ENCODE peak calls at places on chromosomes 6 and 20, in eight cellular contexts. One of them, this sample, is unnamed.

GRCh38 chr20:60800185-60800584 is 451.9 kb upstream of the CDH4 start:
- DNase-seq in astrocyte of the cerebellum: no peak
- DNase-seq in cardiac fibroblast: no peak
- DNase-seq in mammary epithelial cell: no peak
- DNase-seq in tibial artery: no peak
- DNase-seq in A673: no peak
- DNase-seq in MCF 10A: no peak
- DNase-seq in lung: no peak
- DNase-seq in this sample: no peak

GRCh38 chr6:11700118-11700718 is 78.4 kb downstream of the ADTRP start:
- DNase-seq in astrocyte of the cerebellum: peak
- DNase-seq in cardiac fibroblast: peak
- DNase-seq in mammary epithelial cell: peak
- DNase-seq in tibial artery: no peak
- DNase-seq in A673: peak
- DNase-seq in MCF 10A: peak
- DNase-seq in lung: no peak
- DNase-seq in this sample: no peak

GRCh38 chr6:30507849-30508843 is 18.8 kb downstream of the HLA-E start:
- DNase-seq in astrocyte of the cerebellum: no peak
- DNase-seq in cardiac fibroblast: no peak
- DNase-seq in mammary epithelial cell: no peak
- DNase-seq in tibial artery: no peak
- DNase-seq in A673: no peak
- DNase-seq in MCF 10A: no peak
- DNase-seq in lung: no peak
- DNase-seq in this sample: no peak

GRCh38 chr6:1424306-1424927 is 35.0 kb downstream of the FOXF2 start:
- DNase-seq in astrocyte of the cerebellum: peak
- DNase-seq in cardiac fibroblast: peak
- DNase-seq in mammary epithelial cell: peak
- DNase-seq in tibial artery: no peak
- DNase-seq in A673: peak
- DNase-seq in MCF 10A: peak
- DNase-seq in lung: peak
- DNase-seq in this sample: peak

GRCh38 chr6:43506171-43506570 is 4.0 kb downstream of the LRRC73 start:
- DNase-seq in astrocyte of the cerebellum: no peak
- DNase-seq in cardiac fibroblast: no peak
- DNase-seq in mammary epithelial cell: no peak
- DNase-seq in tibial artery: no peak
- DNase-seq in A673: no peak
- DNase-seq in MCF 10A: no peak
- DNase-seq in lung: no peak
- DNase-seq in this sample: no peak

GRCh38 chr6:133099573-133099972 is 141.6 kb upstream of the EYA4 start:
- DNase-seq in astrocyte of the cerebellum: peak
- DNase-seq in cardiac fibroblast: peak
- DNase-seq in mammary epithelial cell: peak
- DNase-seq in tibial artery: no peak
- DNase-seq in A673: peak
- DNase-seq in MCF 10A: peak
- DNase-seq in lung: no peak
- DNase-seq in this sample: no peak

GRCh38 chr20:33600414-33600813 is 61.7 kb upstream of the C20orf144 start:
- DNase-seq in astrocyte of the cerebellum: no peak
- DNase-seq in cardiac fibroblast: no peak
- DNase-seq in mammary epithelial cell: no peak
- DNase-seq in tibial artery: no peak
- DNase-seq in A673: no peak
- DNase-seq in MCF 10A: no peak
- DNase-seq in lung: no peak
- DNase-seq in this sample: no peak

GRCh38 chr6:29953706-29954105 is 11.4 kb downstream of the HLA-A start:
- DNase-seq in astrocyte of the cerebellum: no peak
- DNase-seq in cardiac fibroblast: no peak
- DNase-seq in mammary epithelial cell: no peak
- DNase-seq in tibial artery: no peak
- DNase-seq in A673: no peak
- DNase-seq in MCF 10A: no peak
- DNase-seq in lung: no peak
- DNase-seq in this sample: no peak

GRCh38 chr6:52375780-52376556 is 14.0 kb downstream of the PAQR8 start:
- DNase-seq in astrocyte of the cerebellum: no peak
- DNase-seq in cardiac fibroblast: no peak
- DNase-seq in mammary epithelial cell: no peak
- DNase-seq in tibial artery: no peak
- DNase-seq in A673: no peak
- DNase-seq in MCF 10A: no peak
- DNase-seq in lung: no peak
- DNase-seq in this sample: no peak

GRCh38 chr6:75077694-75078093 is 128.2 kb downstream of the COL12A1 start:
- DNase-seq in astrocyte of the cerebellum: no peak
- DNase-seq in cardiac fibroblast: no peak
- DNase-seq in mammary epithelial cell: no peak
- DNase-seq in tibial artery: no peak
- DNase-seq in A673: no peak
- DNase-seq in MCF 10A: no peak
- DNase-seq in lung: no peak
- DNase-seq in this sample: no peak

GRCh38 chr6:34242252-34243130 is 5.8 kb downstream of the HMGA1 start:
- DNase-seq in astrocyte of the cerebellum: no peak
- DNase-seq in cardiac fibroblast: peak
- DNase-seq in mammary epithelial cell: no peak
- DNase-seq in tibial artery: no peak
- DNase-seq in A673: no peak
- DNase-seq in MCF 10A: no peak
- DNase-seq in lung: no peak
- DNase-seq in this sample: no peak

GRCh38 chr6:169887529-169888140 is 136.2 kb downstream of the ERMARD start:
- DNase-seq in astrocyte of the cerebellum: no peak
- DNase-seq in cardiac fibroblast: no peak
- DNase-seq in mammary epithelial cell: peak
- DNase-seq in tibial artery: no peak
- DNase-seq in A673: no peak
- DNase-seq in MCF 10A: peak
- DNase-seq in lung: no peak
- DNase-seq in this sample: no peak

GRCh38 chr20:2252419-2253060 is 43.3 kb upstream of the TGM3 start:
- DNase-seq in astrocyte of the cerebellum: no peak
- DNase-seq in cardiac fibroblast: no peak
- DNase-seq in mammary epithelial cell: no peak
- DNase-seq in tibial artery: no peak
- DNase-seq in A673: no peak
- DNase-seq in MCF 10A: no peak
- DNase-seq in lung: no peak
- DNase-seq in this sample: no peak

GRCh38 chr6:133079901-133080300 is 161.3 kb upstream of the EYA4 start:
- DNase-seq in astrocyte of the cerebellum: no peak
- DNase-seq in cardiac fibroblast: no peak
- DNase-seq in mammary epithelial cell: no peak
- DNase-seq in tibial artery: no peak
- DNase-seq in A673: peak
- DNase-seq in MCF 10A: no peak
- DNase-seq in lung: no peak
- DNase-seq in this sample: no peak

GRCh38 chr6:3068329-3069223 is at the start of gene RIPK1:
- DNase-seq in astrocyte of the cerebellum: peak
- DNase-seq in cardiac fibroblast: peak
- DNase-seq in mammary epithelial cell: peak
- DNase-seq in tibial artery: peak
- DNase-seq in A673: peak
- DNase-seq in MCF 10A: peak
- DNase-seq in lung: peak
- DNase-seq in this sample: peak

GRCh38 chr6:139549561-139550070 is 175.2 kb upstream of the CITED2 start:
- DNase-seq in astrocyte of the cerebellum: no peak
- DNase-seq in cardiac fibroblast: no peak
- DNase-seq in mammary epithelial cell: peak
- DNase-seq in tibial artery: no peak
- DNase-seq in A673: no peak
- DNase-seq in MCF 10A: no peak
- DNase-seq in lung: no peak
- DNase-seq in this sample: no peak

GRCh38 chr20:4051413-4052138 is 36.2 kb upstream of the RNF24 start:
- DNase-seq in astrocyte of the cerebellum: no peak
- DNase-seq in cardiac fibroblast: peak
- DNase-seq in mammary epithelial cell: no peak
- DNase-seq in tibial artery: no peak
- DNase-seq in A673: peak
- DNase-seq in MCF 10A: no peak
- DNase-seq in lung: no peak
- DNase-seq in this sample: no peak

GRCh38 chr6:72950114-72950860 is 275.0 kb downstream of the KHDC1L start:
- DNase-seq in astrocyte of the cerebellum: no peak
- DNase-seq in cardiac fibroblast: peak
- DNase-seq in mammary epithelial cell: peak
- DNase-seq in tibial artery: no peak
- DNase-seq in A673: peak
- DNase-seq in MCF 10A: peak
- DNase-seq in lung: no peak
- DNase-seq in this sample: no peak

GRCh38 chr6:45690846-45691245 is 313.1 kb upstream of the SUPT3H start:
- DNase-seq in astrocyte of the cerebellum: no peak
- DNase-seq in cardiac fibroblast: no peak
- DNase-seq in mammary epithelial cell: peak
- DNase-seq in tibial artery: no peak
- DNase-seq in A673: no peak
- DNase-seq in MCF 10A: peak
- DNase-seq in lung: no peak
- DNase-seq in this sample: no peak

GRCh38 chr6:45691426-45691825 is 313.7 kb upstream of the SUPT3H start:
- DNase-seq in astrocyte of the cerebellum: no peak
- DNase-seq in cardiac fibroblast: no peak
- DNase-seq in mammary epithelial cell: no peak
- DNase-seq in tibial artery: no peak
- DNase-seq in A673: no peak
- DNase-seq in MCF 10A: no peak
- DNase-seq in lung: no peak
- DNase-seq in this sample: no peak

GRCh38 chr6:45688180-45688579 is 310.4 kb upstream of the SUPT3H start:
- DNase-seq in astrocyte of the cerebellum: no peak
- DNase-seq in cardiac fibroblast: no peak
- DNase-seq in mammary epithelial cell: no peak
- DNase-seq in tibial artery: no peak
- DNase-seq in A673: no peak
- DNase-seq in MCF 10A: no peak
- DNase-seq in lung: no peak
- DNase-seq in this sample: no peak

GRCh38 chr6:45689926-45690615 is 312.3 kb upstream of the SUPT3H start:
- DNase-seq in astrocyte of the cerebellum: no peak
- DNase-seq in cardiac fibroblast: no peak
- DNase-seq in mammary epithelial cell: no peak
- DNase-seq in tibial artery: no peak
- DNase-seq in A673: no peak
- DNase-seq in MCF 10A: no peak
- DNase-seq in lung: no peak
- DNase-seq in this sample: no peak

DNA sequence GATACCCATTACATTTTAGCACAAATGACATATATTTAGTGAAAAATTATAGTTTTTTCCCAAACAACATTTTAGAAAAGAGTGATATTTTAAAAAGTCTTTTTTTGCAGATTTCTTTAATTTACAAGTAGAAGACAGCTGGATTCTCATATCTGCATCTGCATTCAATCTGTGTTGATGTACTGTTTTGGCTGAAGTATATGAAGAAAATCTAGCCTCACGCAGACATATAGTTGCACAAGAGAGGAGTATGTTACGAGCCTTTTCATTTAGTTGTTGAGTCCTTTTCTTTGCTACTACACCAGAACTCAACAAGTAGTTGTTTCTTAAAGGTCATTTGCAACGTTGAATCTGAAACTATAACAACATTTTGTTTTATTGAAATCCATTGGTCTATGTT is 314.3 kb upstream of the SUPT3H start:
- DNase-seq in astrocyte of the cerebellum: no peak
- DNase-seq in cardiac fibroblast: no peak
- DNase-seq in mammary epithelial cell: no peak
- DNase-seq in tibial artery: no peak
- DNase-seq in A673: no peak
- DNase-seq in MCF 10A: no peak
- DNase-seq in lung: no peak
- DNase-seq in this sample: no peak
- TF ChIP-seq CTCF in astrocyte of the cerebellum: no peak
- TF ChIP-seq CTCF in cardiac fibroblast: no peak
- TF ChIP-seq CTCF in mammary epithelial cell: no peak
- TF ChIP-seq CTCF in tibial artery: no peak
- TF ChIP-seq CTCF in A673: no peak
- TF ChIP-seq CTCF in MCF 10A: no peak
- TF ChIP-seq CTCF in lung: no peak
- TF ChIP-seq CTCF in this sample: no peak

GRCh38 chr20:9615766-9616454 is 101.5 kb downstream of the LAMP5 start:
- DNase-seq in astrocyte of the cerebellum: no peak
- DNase-seq in cardiac fibroblast: no peak
- DNase-seq in mammary epithelial cell: no peak
- DNase-seq in tibial artery: no peak
- DNase-seq in A673: no peak
- DNase-seq in MCF 10A: no peak
- DNase-seq in lung: no peak
- DNase-seq in this sample: no peak
- TF ChIP-seq CTCF in astrocyte of the cerebellum: no peak
- TF ChIP-seq CTCF in cardiac fibroblast: no peak
- TF ChIP-seq CTCF in mammary epithelial cell: no peak
- TF ChIP-seq CTCF in tibial artery: no peak
- TF ChIP-seq CTCF in A673: no peak
- TF ChIP-seq CTCF in MCF 10A: no peak
- TF ChIP-seq CTCF in lung: no peak
- TF ChIP-seq CTCF in this sample: no peak

DNA sequence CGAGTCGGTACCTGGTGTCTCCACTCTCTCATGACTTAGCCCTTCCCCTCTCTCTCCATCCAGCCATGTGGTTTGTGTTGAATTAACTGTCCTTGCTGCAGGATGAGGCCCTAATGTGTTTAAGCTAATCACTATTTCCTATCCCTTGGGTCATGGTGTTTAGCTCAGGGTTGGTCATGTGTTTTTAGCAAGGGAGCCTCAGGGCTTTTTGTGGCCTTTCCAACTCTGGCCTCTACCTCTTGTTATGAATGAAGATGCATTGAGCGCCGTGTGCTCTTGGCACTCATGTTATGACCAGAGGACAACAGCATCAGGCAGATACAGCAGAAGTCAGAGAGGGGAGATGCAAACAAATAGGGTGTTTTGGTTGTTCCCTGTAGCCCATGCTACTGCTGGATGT is 674.2 kb upstream of the FLRT3 start:
- DNase-seq in astrocyte of the cerebellum: no peak
- DNase-seq in cardiac fibroblast: no peak
- DNase-seq in mammary epithelial cell: no peak
- DNase-seq in tibial artery: no peak
- DNase-seq in A673: no peak
- DNase-seq in MCF 10A: no peak
- DNase-seq in lung: no peak
- DNase-seq in this sample: no peak
- TF ChIP-seq CTCF in astrocyte of the cerebellum: no peak
- TF ChIP-seq CTCF in cardiac fibroblast: no peak
- TF ChIP-seq CTCF in mammary epithelial cell: no peak
- TF ChIP-seq CTCF in tibial artery: no peak
- TF ChIP-seq CTCF in A673: no peak
- TF ChIP-seq CTCF in MCF 10A: no peak
- TF ChIP-seq CTCF in lung: no peak
- TF ChIP-seq CTCF in this sample: no peak

DNA sequence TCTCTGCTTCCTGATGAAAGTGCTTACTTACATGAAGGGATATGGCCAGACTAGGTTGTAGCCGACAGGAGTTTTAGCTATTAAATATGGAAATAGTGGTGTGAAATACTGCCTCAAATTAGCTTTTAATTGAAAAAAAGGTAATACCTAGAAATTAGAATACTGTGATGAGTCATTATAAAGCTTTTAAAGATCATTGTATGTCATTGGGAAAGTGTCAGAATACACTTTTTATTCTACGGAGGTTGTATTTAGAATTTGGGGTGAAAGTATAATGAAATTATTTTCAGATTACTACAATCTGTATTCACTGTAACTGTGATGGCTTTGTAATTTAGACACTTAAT is 2.2 kb downstream of the LOC128125822 start:
- DNase-seq in astrocyte of the cerebellum: no peak
- DNase-seq in cardiac fibroblast: no peak
- DNase-seq in mammary epithelial cell: no peak
- DNase-seq in tibial artery: no peak
- DNase-seq in A673: no peak
- DNase-seq in MCF 10A: no peak
- DNase-seq in lung: no peak
- DNase-seq in this sample: no peak
- TF ChIP-seq CTCF in astrocyte of the cerebellum: no peak
- TF ChIP-seq CTCF in cardiac fibroblast: no peak
- TF ChIP-seq CTCF in mammary epithelial cell: no peak
- TF ChIP-seq CTCF in tibial artery: no peak
- TF ChIP-seq CTCF in A673: no peak
- TF ChIP-seq CTCF in MCF 10A: no peak
- TF ChIP-seq CTCF in lung: no peak
- TF ChIP-seq CTCF in this sample: peak

This sample was measured in nephron progenitor cell.